ENCODE peak calls at places on chromosomes 7 and 10, in five cellular contexts. V, T, M, X and A are unnamed samples.

GRCh38 chr7:8396294-8396693 is 37.1 kb upstream of the NXPH1 start:
- DNase-seq in V (no peak), T (no peak), X (no peak), M (no peak), A (no peak)

GRCh38 chr10:104449402-104449801 is 95.8 kb downstream of the CFAP58 start:
- DNase-seq in M (no peak), T (no peak), V (no peak), X (no peak), A (no peak)

GRCh38 chr10:5105626-5106025 is 11.4 kb downstream of the AKR1C3 start:
- DNase-seq in X (no peak), T (no peak), V (no peak), M (no peak), A (no peak)

GRCh38 chr7:378041-378420 is 88.1 kb downstream of the FOXL3 start:
- DNase-seq in X (no peak), T (no peak), M (no peak), V (no peak), A (no peak)

GRCh38 chr10:70965566-70965965 is 77.2 kb upstream of the PCBD1 start:
- DNase-seq in V (no peak), M (no peak), X (no peak), T (no peak), A (no peak)

GRCh38 chr10:49484501-49485230 is 54.3 kb downstream of the ERCC6 start:
- DNase-seq in V (no peak), X (no peak), M (no peak), T (no peak), A (no peak)

GRCh38 chr10:92124524-92125168 is 166.2 kb downstream of the CPEB3 start:
- DNase-seq in X (no peak), M (no peak), V (no peak), T (no peak), A (no peak)

GRCh38 chr10:110641256-110641655 is 2.9 kb upstream of the RBM20 start:
- DNase-seq in T (no peak), X (no peak), M (no peak), V (no peak), A (no peak)

GRCh38 chr10:29878492-29878891 is 180.9 kb downstream of the JCAD start:
- DNase-seq in X (no peak), T (no peak), M (no peak), V (no peak), A (no peak)

GRCh38 chr10:74502963-74503608 is 323.3 kb upstream of the KAT6B start:
- DNase-seq in V (no peak), T (no peak), M (no peak), X (no peak), A (no peak)